ENCODE peak calls at places on chromosomes 4 and X, in four cellular contexts. One of them, this sample, is unnamed. For H3K9me3, the result is how much of the 10 kb centered on the place peaks cover.

GRCh38 chr4:95835672-95836071 is 4.2 kb upstream of the PDHA2 start:
- DNase-seq in effector memory CD4-positive, alpha-beta T cell: no peak
- DNase-seq in tibial nerve: no peak
- DNase-seq in suprapubic skin: no peak
- DNase-seq in this sample: no peak

GRCh38 chrX:55026143-55026542 is 4.6 kb downstream of the ALAS2 start:
- DNase-seq in effector memory CD4-positive, alpha-beta T cell: no peak
- DNase-seq in tibial nerve: no peak
- DNase-seq in suprapubic skin: no peak
- DNase-seq in this sample: no peak

GRCh38 chrX:2540426-2540942 is 39.7 kb upstream of the DHRSX start:
- DNase-seq in effector memory CD4-positive, alpha-beta T cell: no peak
- DNase-seq in tibial nerve: no peak
- DNase-seq in suprapubic skin: no peak
- DNase-seq in this sample: no peak

GRCh38 chr4:143390764-143391163 is 54.1 kb downstream of the GAB1 start:
- DNase-seq in effector memory CD4-positive, alpha-beta T cell: no peak
- DNase-seq in tibial nerve: no peak
- DNase-seq in suprapubic skin: no peak
- DNase-seq in this sample: no peak

GRCh38 chrX:144683247-144683646 is 564.1 kb upstream of the SPANXN1 start:
- DNase-seq in effector memory CD4-positive, alpha-beta T cell: no peak
- DNase-seq in tibial nerve: no peak
- DNase-seq in suprapubic skin: no peak
- DNase-seq in this sample: no peak

GRCh38 chr4:128285085-128286023 is 2.3 kb downstream of the PGRMC2 start:
- DNase-seq in effector memory CD4-positive, alpha-beta T cell: no peak
- DNase-seq in tibial nerve: no peak
- DNase-seq in suprapubic skin: no peak
- DNase-seq in this sample: no peak

GRCh38 chr4:26132858-26133257 is 188.0 kb upstream of the RBPJ start:
- DNase-seq in effector memory CD4-positive, alpha-beta T cell: no peak
- DNase-seq in tibial nerve: no peak
- DNase-seq in suprapubic skin: no peak
- DNase-seq in this sample: no peak

GRCh38 chr4:147799986-147800555 is 68.2 kb downstream of the ARHGAP10 start:
- DNase-seq in effector memory CD4-positive, alpha-beta T cell: peak
- DNase-seq in tibial nerve: no peak
- DNase-seq in suprapubic skin: no peak
- DNase-seq in this sample: no peak

GRCh38 chr4:139933541-139933940 is 220.4 kb downstream of the MAML3 start:
- DNase-seq in effector memory CD4-positive, alpha-beta T cell: no peak
- DNase-seq in tibial nerve: no peak
- DNase-seq in suprapubic skin: no peak
- DNase-seq in this sample: no peak

GRCh38 chr4:3294401-3295241 is 1.8 kb downstream of the RGS12 start:
- DNase-seq in effector memory CD4-positive, alpha-beta T cell: no peak
- DNase-seq in tibial nerve: no peak
- DNase-seq in suprapubic skin: no peak
- DNase-seq in this sample: no peak

GRCh38 chr4:152938237-152938969 is 2.3 kb downstream of the FHDC1 start:
- DNase-seq in effector memory CD4-positive, alpha-beta T cell: no peak
- DNase-seq in tibial nerve: no peak
- DNase-seq in suprapubic skin: no peak
- DNase-seq in this sample: no peak

GRCh38 chr4:92163348-92163747 is 140.4 kb upstream of the GRID2 start:
- DNase-seq in effector memory CD4-positive, alpha-beta T cell: no peak
- DNase-seq in tibial nerve: no peak
- DNase-seq in suprapubic skin: no peak
- DNase-seq in this sample: no peak

GRCh38 chrX:40996886-40997530 is 88.2 kb upstream of the USP9X start:
- DNase-seq in effector memory CD4-positive, alpha-beta T cell: no peak
- DNase-seq in tibial nerve: peak
- DNase-seq in suprapubic skin: no peak
- DNase-seq in this sample: no peak

GRCh38 chr4:122456228-122457106 is at the start of gene IL2:
- DNase-seq in effector memory CD4-positive, alpha-beta T cell: no peak
- DNase-seq in tibial nerve: no peak
- DNase-seq in suprapubic skin: no peak
- DNase-seq in this sample: no peak

GRCh38 chr4:184376923-184377322 is 97.4 kb downstream of the IRF2 start:
- DNase-seq in effector memory CD4-positive, alpha-beta T cell: no peak
- DNase-seq in tibial nerve: no peak
- DNase-seq in suprapubic skin: no peak
- DNase-seq in this sample: no peak
- H3K9me3 ChIP-seq in effector memory CD4-positive, alpha-beta T cell: under half
- H3K9me3 ChIP-seq in tibial nerve: under half
- H3K9me3 ChIP-seq in suprapubic skin: under half
- H3K9me3 ChIP-seq in this sample: under half

GRCh38 chr4:167956676-167957075 is 135.7 kb upstream of the ANXA10 start:
- DNase-seq in effector memory CD4-positive, alpha-beta T cell: no peak
- DNase-seq in tibial nerve: no peak
- DNase-seq in suprapubic skin: no peak
- DNase-seq in this sample: no peak
- H3K9me3 ChIP-seq in effector memory CD4-positive, alpha-beta T cell: under half
- H3K9me3 ChIP-seq in tibial nerve: under half
- H3K9me3 ChIP-seq in suprapubic skin: under half
- H3K9me3 ChIP-seq in this sample: under half

DNA sequence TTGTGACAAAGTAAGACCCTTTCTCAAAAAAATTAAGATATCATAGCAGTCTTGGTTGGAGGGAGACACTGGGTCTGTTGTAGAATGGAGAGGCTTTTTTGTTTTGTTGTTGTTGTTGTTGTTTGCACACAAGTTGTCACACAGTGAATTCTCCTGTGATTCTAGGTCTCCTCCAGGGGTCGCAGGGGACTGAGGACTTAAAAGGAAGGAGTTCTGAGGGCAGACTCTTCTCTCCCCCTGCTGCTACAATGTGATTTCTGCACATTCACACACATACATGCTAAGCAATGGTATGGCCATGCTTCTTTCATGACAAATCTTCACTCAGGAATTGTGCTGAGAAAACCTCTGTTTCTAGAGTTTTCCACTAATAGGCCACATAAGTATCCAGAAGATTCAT is 71.1 kb downstream of the ZNF732 start:
- DNase-seq in effector memory CD4-positive, alpha-beta T cell: no peak
- DNase-seq in tibial nerve: no peak
- DNase-seq in suprapubic skin: no peak
- DNase-seq in this sample: no peak
- H3K9me3 ChIP-seq in effector memory CD4-positive, alpha-beta T cell: under half
- H3K9me3 ChIP-seq in tibial nerve: under half
- H3K9me3 ChIP-seq in suprapubic skin: under half
- H3K9me3 ChIP-seq in this sample: under half

GRCh38 chr4:200936-201335 is 76.6 kb downstream of the ZNF718 start:
- DNase-seq in effector memory CD4-positive, alpha-beta T cell: no peak
- DNase-seq in tibial nerve: no peak
- DNase-seq in suprapubic skin: no peak
- DNase-seq in this sample: no peak
- H3K9me3 ChIP-seq in effector memory CD4-positive, alpha-beta T cell: under half
- H3K9me3 ChIP-seq in tibial nerve: under half
- H3K9me3 ChIP-seq in suprapubic skin: under half
- H3K9me3 ChIP-seq in this sample: under half